ENCODE peak calls at places on chromosomes 5 and 9, in eight cellular contexts. X is psoas muscle; I is stimulated activated CD8-positive, alpha-beta memory T cell treated with anti-CD3 and anti-CD28 coated beads, Interleukin-15, amount 100 ng/mL, for 48 hours; G is stimulated activated CD4-positive, alpha-beta T cell treated with anti-CD3 and anti-CD28 coated beads, Interleukin-4, amount 100 ng/mL, for 24 hours; S is NCI-H2081 treated with DMSO at 0.1 percent for 48 hours; Z is CD8-positive, alpha-beta memory T cell; B is lung microvascular endothelial cell; T is GM18507. V is an unnamed sample.

GRCh38 chr9:136552117-136552685 is 6.4 kb upstream of the NOTCH1 start:
- DNase-seq in X (no peak), I (no peak), G (no peak), S (no peak), Z (no peak), B (no peak), T (no peak), V (no peak)

GRCh38 chr9:70156729-70157128 is 102.0 kb upstream of the SMC5 start:
- DNase-seq in X (no peak), I (no peak), G (no peak), S (no peak), Z (no peak), B (no peak), T (no peak), V (no peak)

GRCh38 chr5:164153469-164154172 is 648.2 kb downstream of the MAT2B start:
- DNase-seq in X (no peak), I (no peak), G (no peak), S (no peak), Z (no peak), B (no peak), T (no peak), V (no peak)

GRCh38 chr9:14158911-14159310 is 155.0 kb downstream of the NFIB start:
- DNase-seq in X (no peak), I (no peak), G (no peak), S (no peak), Z (no peak), B (no peak), T (no peak), V (no peak)

GRCh38 chr5:170740586-170741205 is 42.8 kb upstream of the GABRP start:
- DNase-seq in X (no peak), I (no peak), G (no peak), S (no peak), Z (no peak), B (no peak), T (no peak), V (no peak)

GRCh38 chr5:103450333-103451061 is 112.1 kb downstream of the NUDT12 start:
- DNase-seq in X (no peak), I (no peak), G (no peak), S (no peak), Z (no peak), B (no peak), T (no peak), V (no peak)

GRCh38 chr9:131420913-131421312 is 27.0 kb downstream of the PRRC2B start:
- DNase-seq in X (no peak), I (no peak), G (no peak), S (no peak), Z (no peak), B (peak), T (no peak), V (no peak)

GRCh38 chr5:180018661-180019060 is 52.9 kb downstream of the RNF130 start:
- DNase-seq in X (no peak), I (no peak), G (no peak), S (no peak), Z (no peak), B (no peak), T (no peak), V (no peak)

GRCh38 chr9:125989090-125989501 is 241.9 kb downstream of the PBX3 start:
- DNase-seq in X (no peak), I (no peak), G (no peak), S (no peak), Z (no peak), B (no peak), T (no peak), V (peak)

GRCh38 chr5:131671994-131672655 is 37.1 kb upstream of the RAPGEF6 start:
- DNase-seq in X (no peak), I (no peak), G (no peak), S (no peak), Z (no peak), B (peak), T (no peak), V (no peak)

GRCh38 chr9:136850866-136851775 is 1.0 kb upstream of the MAMDC4 start:
- DNase-seq in X (peak), I (no peak), G (no peak), S (no peak), Z (peak), B (no peak), T (no peak), V (no peak)

GRCh38 chr9:13279284-13280162 is at the start of gene MPDZ:
- DNase-seq in X (peak), I (no peak), G (no peak), S (no peak), Z (no peak), B (peak), T (no peak), V (peak)

GRCh38 chr5:2353211-2353610 is 398.3 kb downstream of the IRX2 start:
- DNase-seq in X (no peak), I (no peak), G (no peak), S (no peak), Z (no peak), B (no peak), T (no peak), V (no peak)

GRCh38 chr9:136143215-136144001 is 24.7 kb upstream of the TMEM250 start:
- DNase-seq in X (no peak), I (no peak), G (no peak), S (no peak), Z (no peak), B (peak), T (no peak), V (no peak)

GRCh38 chr5:14914603-14915277 is 43.2 kb upstream of the ANKH start:
- DNase-seq in X (no peak), I (no peak), G (peak), S (no peak), Z (no peak), B (no peak), T (no peak), V (no peak)

GRCh38 chr9:96073531-96074284 is 198.2 kb downstream of the ERCC6L2 start:
- DNase-seq in X (no peak), I (no peak), G (no peak), S (no peak), Z (no peak), B (no peak), T (no peak), V (no peak)

GRCh38 chr5:8238080-8238479 is 369.1 kb downstream of the MTRR start:
- DNase-seq in X (no peak), I (no peak), G (no peak), S (no peak), Z (no peak), B (no peak), T (no peak), V (no peak)

GRCh38 chr5:180977852-180978251 is 10.8 kb upstream of the BTNL3 start:
- DNase-seq in X (no peak), I (no peak), G (no peak), S (no peak), Z (no peak), B (no peak), T (no peak), V (no peak)

GRCh38 chr5:68631884-68632283 is 416.3 kb downstream of the PIK3R1 start:
- DNase-seq in X (no peak), I (no peak), G (no peak), S (no peak), Z (no peak), B (no peak), T (no peak), V (no peak)

GRCh38 chr9:86741311-86742215 is 205.7 kb downstream of the GAS1 start:
- DNase-seq in X (no peak), I (no peak), G (no peak), S (no peak), Z (no peak), B (no peak), T (no peak), V (no peak)

GRCh38 chr9:28317706-28318210 is 744.5 kb upstream of the C9orf72 start:
- DNase-seq in X (no peak), I (no peak), G (no peak), S (no peak), Z (no peak), B (no peak), T (no peak), V (no peak)

GRCh38 chr9:77588319-77588937 is 59.7 kb downstream of the GNA14 start:
- DNase-seq in X (no peak), I (no peak), G (no peak), S (no peak), Z (no peak), B (no peak), T (no peak), V (no peak)

GRCh38 chr5:176732736-176733585 is 77.4 kb upstream of the UNC5A start:
- DNase-seq in X (no peak), I (no peak), G (no peak), S (no peak), Z (peak), B (no peak), T (no peak), V (peak)

GRCh38 chr9:34575775-34576592 is 13.5 kb downstream of the CNTFR start:
- DNase-seq in X (no peak), I (no peak), G (no peak), S (no peak), Z (no peak), B (no peak), T (no peak), V (no peak)